ENCODE peak calls at places on chromosomes 13 and 19, in ten cellular contexts. S, H, C, A, E, F, I, O, W and Q are unnamed samples.
A peak's percentile ranks its signal among the peaks of the same experiment; 100 is the strongest.

GRCh38 chr13:51738226-51738905 is 65.6 kb downstream of the DHRS12 start:
- DNase-seq in I (no peak), H (no peak), C (no peak), W (no peak), F (no peak), O (no peak), A (no peak), E (no peak), S (no peak), Q (no peak)

GRCh38 chr19:45911291-45911690 is 3.3 kb downstream of the NANOS2 start:
- DNase-seq in I (no peak), H (no peak), E (no peak), C (no peak), F (no peak), W (no peak), O (no peak), A (no peak), S (no peak), Q (no peak)

GRCh38 chr19:40921005-40921897 is 39.2 kb upstream of the CYP2A7 start:
- DNase-seq in F (no peak), C (no peak), A (no peak), O (no peak), E (peak; percentile 74), S (no peak), I (no peak), H (no peak), W (no peak), Q (peak; percentile 100)

GRCh38 chr13:100580045-100580444 is 8.5 kb downstream of the GGACT start:
- DNase-seq in H (no peak), C (no peak), W (no peak), O (no peak), A (no peak), S (no peak), F (no peak), I (no peak), E (no peak), Q (no peak)

GRCh38 chr19:29823581-29824330 is 12.0 kb downstream of the CCNE1 start:
- DNase-seq in S (no peak), O (no peak), W (no peak), H (no peak), F (no peak), C (no peak), A (no peak), I (no peak), E (no peak), Q (no peak)

GRCh38 chr13:19810151-19810550 is 27.4 kb upstream of the PSPC1 start:
- DNase-seq in F (no peak), A (no peak), H (no peak), W (no peak), I (no peak), O (no peak), C (no peak), E (no peak), S (no peak), Q (no peak)

GRCh38 chr13:67049744-67050143 is 180.4 kb downstream of the PCDH9 start:
- DNase-seq in W (no peak), C (no peak), E (no peak), A (no peak), F (no peak), H (no peak), O (no peak), I (no peak), S (no peak), Q (no peak)

GRCh38 chr19:52391135-52391534 is 6.5 kb upstream of the ZNF528 start:
- DNase-seq in F (no peak), S (no peak), A (no peak), I (peak; percentile 66), C (no peak), O (no peak), E (no peak), W (no peak), H (no peak), Q (no peak)

GRCh38 chr13:90553167-90553566 is 794.3 kb upstream of the MIR17HG start:
- DNase-seq in O (peak; percentile 31), E (no peak), I (no peak), H (no peak), A (no peak), W (no peak), F (no peak), S (no peak), C (no peak), Q (no peak)

GRCh38 chr13:98052412-98052811 is 90.5 kb upstream of the FARP1 start:
- DNase-seq in W (no peak), I (no peak), A (no peak), F (no peak), O (no peak), E (no peak), C (no peak), S (no peak), H (no peak), Q (no peak)

GRCh38 chr19:13882841-13883240 is 5.9 kb downstream of the NANOS3 start:
- DNase-seq in I (no peak), W (no peak), H (no peak), E (no peak), F (no peak), C (no peak), S (no peak), A (no peak), O (no peak), Q (no peak)

GRCh38 chr19:8539621-8540149 is 25.7 kb upstream of the ZNF414 start:
- DNase-seq in E (no peak), C (no peak), H (no peak), I (no peak), F (no peak), O (no peak), A (no peak), W (no peak), S (no peak), Q (no peak)

GRCh38 chr13:44243198-44243852 is 130.3 kb upstream of the SERP2 start:
- DNase-seq in H (peak; percentile 67), A (no peak), W (no peak), S (peak; percentile 52), I (peak; percentile 81), E (no peak), F (peak; percentile 78), C (peak; percentile 96), O (peak; percentile 21), Q (peak; percentile 79)

GRCh38 chr13:110819203-110820014 is 95.5 kb downstream of the ANKRD10 start:
- DNase-seq in I (peak; percentile 86), S (peak; percentile 77), E (peak; percentile 78), H (peak; percentile 70), O (peak; percentile 18), A (peak; percentile 41), F (peak; percentile 31), W (peak; percentile 94), C (peak; percentile 33), Q (peak; percentile 42)

GRCh38 chr13:67410645-67411044 is 180.5 kb upstream of the PCDH9 start:
- DNase-seq in H (no peak), A (no peak), O (no peak), C (no peak), S (no peak), F (no peak), I (peak; percentile 2), W (no peak), E (no peak), Q (no peak)

GRCh38 chr19:10402441-10403038 is 802 bp downstream of the CDC37 start:
- DNase-seq in S (no peak), F (no peak), W (no peak), E (no peak), I (peak; percentile 34), H (no peak), C (peak; percentile 55), O (no peak), A (no peak), Q (no peak)

GRCh38 chr13:98541211-98541610 is 35.7 kb downstream of the STK24 start:
- DNase-seq in E (no peak), S (no peak), W (peak; percentile 31), C (no peak), O (no peak), H (no peak), F (no peak), I (no peak), A (no peak), Q (no peak)

GRCh38 chr13:29402168-29402621 is 193.3 kb downstream of the SLC7A1 start:
- DNase-seq in O (no peak), A (no peak), F (peak; percentile 17), I (no peak), H (no peak), S (no peak), C (peak; percentile 51), E (no peak), W (no peak), Q (peak; percentile 5)

GRCh38 chr19:13502231-13502630 is 4.0 kb downstream of the CACNA1A start:
- DNase-seq in A (no peak), I (no peak), O (no peak), H (no peak), W (no peak), E (no peak), F (no peak), C (no peak), S (no peak), Q (no peak)

GRCh38 chr19:15154002-15154612 is 46.7 kb downstream of the NOTCH3 start:
- DNase-seq in S (no peak), W (peak; percentile 49), E (no peak), F (peak; percentile 41), I (peak; percentile 86), H (no peak), C (peak; percentile 40), A (no peak), O (peak; percentile 2), Q (peak; percentile 49)

GRCh38 chr13:74398599-74398998 is 264.4 kb upstream of the KLF12 start:
- DNase-seq in S (no peak), C (no peak), E (no peak), O (no peak), H (no peak), F (no peak), I (no peak), W (no peak), A (no peak), Q (no peak)

GRCh38 chr19:31277516-31277915 is 71.7 kb downstream of the TSHZ3 start:
- DNase-seq in H (no peak), O (no peak), C (no peak), W (no peak), S (no peak), F (no peak), A (no peak), I (no peak), E (no peak), Q (no peak)

GRCh38 chr13:30172593-30173300 is 134.6 kb downstream of the KATNAL1 start:
- DNase-seq in I (no peak), A (no peak), C (no peak), W (peak; percentile 62), E (no peak), O (no peak), H (no peak), F (no peak), S (no peak), Q (peak; percentile 65)